ENCODE peak calls at places on chromosomes 16 and 17, in nine cellular contexts. Z is A549, W is astrocyte of the spinal cord, C is brain microvascular endothelial cell, G is NB4, N is glutamatergic neuron, L is Calu3, U is fibroblast of mammary gland, F is AG04450. Q is an unnamed sample.

GRCh38 chr17:44071198-44071520 is 624 bp downstream of the G6PC3 start:
- DNase-seq in Z (no peak), G (no peak), L (no peak), N (no peak), F (no peak), W (no peak), U (peak; percentile 88), C (no peak), Q (no peak)

GRCh38 chr17:75697651-75698291 is 23.5 kb upstream of the ITGB4 start:
- DNase-seq in N (no peak), L (peak; percentile 32), G (no peak), Z (no peak), U (no peak), W (no peak), C (no peak), F (no peak), Q (no peak)

GRCh38 chr17:57256708-57257112 is 387 bp downstream of the MSI2 start:
- DNase-seq in Z (no peak), N (no peak), C (no peak), F (no peak), G (peak; percentile 46), L (no peak), W (peak; percentile 33), U (no peak), Q (no peak)

GRCh38 chr16:11105038-11105903 is 150.7 kb downstream of the SOCS1 start:
- DNase-seq in G (peak; percentile 96), L (no peak), C (peak; percentile 96), U (peak; percentile 94), N (no peak), Z (no peak), W (peak; percentile 83), F (peak; percentile 87), Q (no peak)

GRCh38 chr17:56319531-56319930 is 166.3 kb downstream of the ANKFN1 start:
- DNase-seq in Z (peak; percentile 41), U (peak; percentile 84), C (no peak), G (peak; percentile 76), N (no peak), L (no peak), W (peak; percentile 73), F (peak; percentile 29), Q (no peak)

GRCh38 chr17:41642252-41643156 is 18.1 kb upstream of the KRT17 start:
- DNase-seq in W (no peak), Z (no peak), F (no peak), L (no peak), U (no peak), G (no peak), N (no peak), C (no peak), Q (no peak)

GRCh38 chr16:970379-970765 is 412 bp downstream of the LMF1 start:
- DNase-seq in U (no peak), W (no peak), F (no peak), L (no peak), C (no peak), N (no peak), G (no peak), Z (peak; percentile 19), Q (no peak)

GRCh38 chr16:85819245-85819644 is 19.8 kb downstream of the COX4I1 start:
- DNase-seq in N (peak; percentile 92), L (peak; percentile 90), C (peak; percentile 80), F (peak; percentile 48), W (peak; percentile 70), U (peak; percentile 77), Z (peak; percentile 88), G (peak; percentile 93), Q (peak; percentile 81)

GRCh38 chr16:4330277-4330882 is 14.5 kb downstream of the GLIS2 start:
- DNase-seq in U (peak; percentile 68), L (peak; percentile 96), W (peak; percentile 44), C (no peak), G (peak; percentile 71), F (no peak), Z (peak; percentile 77), N (peak; percentile 94), Q (peak; percentile 75)

GRCh38 chr17:47204722-47205418 is 4.3 kb upstream of the MYL4 start:
- DNase-seq in Z (no peak), N (no peak), W (no peak), C (no peak), U (peak; percentile 75), G (peak; percentile 60), L (no peak), F (no peak), Q (no peak)

GRCh38 chr17:72424505-72425117 is 303.8 kb downstream of the SOX9 start:
- DNase-seq in Z (no peak), F (no peak), L (no peak), U (no peak), G (no peak), C (no peak), W (no peak), N (no peak), Q (no peak)

GRCh38 chr17:50149425-50150353 is 788 bp downstream of the PPP1R9B start:
- DNase-seq in F (no peak), N (peak; percentile 63), C (no peak), L (peak; percentile 78), W (no peak), G (peak; percentile 83), U (peak; percentile 52), Z (no peak), Q (peak; percentile 58)
- TF ChIP-seq CTCF in F (no peak), N (no peak), C (peak; percentile 1), L (no peak), W (no peak), G (no peak), U (no peak), Z (no peak), Q (no peak)

GRCh38 chr16:16028311-16028999 is 79.0 kb downstream of the ABCC1 start:
- DNase-seq in C (no peak), F (no peak), W (no peak), N (no peak), Z (no peak), U (no peak), L (peak; percentile 65), G (no peak), Q (no peak)

GRCh38 chr16:16027728-16028310 is 78.4 kb downstream of the ABCC1 start:
- DNase-seq in W (no peak), N (no peak), G (no peak), L (peak; percentile 36), Z (no peak), C (no peak), U (no peak), F (no peak), Q (no peak)

GRCh38 chr16:16021988-16022682 is 72.7 kb downstream of the ABCC1 start:
- DNase-seq in F (peak; percentile 86), L (peak; percentile 93), G (peak; percentile 76), W (peak; percentile 95), U (peak; percentile 98), C (peak; percentile 97), Z (peak; percentile 98), N (peak; percentile 58), Q (no peak)

GRCh38 chr16:16022683-16023064 is 73.3 kb downstream of the ABCC1 start:
- DNase-seq in L (no peak), U (no peak), F (no peak), Z (no peak), G (no peak), C (no peak), N (no peak), W (no peak), Q (no peak)

GRCh38 chr16:16025214-16025968 is 76.0 kb downstream of the ABCC1 start:
- DNase-seq in N (no peak), F (peak; percentile 79), W (peak; percentile 97), G (no peak), Z (peak; percentile 38), C (peak; percentile 93), L (no peak), U (peak; percentile 98), Q (no peak)
- TF ChIP-seq CTCF in N (no peak), F (no peak), W (peak; percentile 27), G (no peak), Z (no peak), C (peak; percentile 14), L (no peak), U (peak; percentile 7), Q (no peak)

DNA sequence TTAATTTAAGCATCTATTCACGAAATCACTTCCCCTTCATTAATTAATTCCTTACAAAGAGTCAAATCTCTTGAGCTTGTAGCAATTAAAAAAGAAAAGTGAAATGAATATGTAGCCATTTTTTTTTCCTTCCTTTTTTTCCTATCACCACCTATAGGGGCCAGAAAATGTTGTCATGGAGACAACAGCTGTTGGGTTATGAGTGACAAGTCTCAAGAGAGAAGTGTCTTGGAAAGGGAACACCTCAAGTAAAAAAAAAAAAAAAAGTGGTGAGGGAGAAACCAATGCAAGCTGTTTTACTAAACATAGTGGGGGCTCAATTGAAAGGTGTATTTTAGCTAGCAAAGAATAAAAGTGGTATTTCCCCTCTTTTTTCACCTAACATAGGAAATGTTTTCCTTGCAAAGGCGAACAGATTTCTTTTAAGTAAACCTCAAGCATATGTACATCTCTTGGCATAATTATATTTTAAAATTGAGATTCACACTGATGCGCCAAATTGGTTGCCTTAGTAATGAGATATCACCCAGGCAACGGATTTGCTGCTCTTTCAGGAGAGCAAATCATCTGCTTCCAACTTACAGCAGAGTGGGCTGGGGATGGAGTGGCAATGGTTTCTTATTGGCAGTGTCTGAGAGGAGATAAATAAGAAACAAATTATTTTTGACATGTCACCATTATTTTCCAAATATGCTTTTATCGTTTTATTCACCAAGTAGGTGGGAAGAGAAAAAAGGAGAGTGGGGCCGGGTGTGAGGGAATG is 183.6 kb downstream of the MYO1D start:
- DNase-seq in F (no peak), L (no peak), G (no peak), W (no peak), U (no peak), N (no peak), Z (no peak), C (no peak), Q (no peak)
- TF ChIP-seq CTCF in F (no peak), L (no peak), G (no peak), W (no peak), U (no peak), N (no peak), Z (no peak), C (no peak), Q (no peak)

GRCh38 chr16:78377312-78377711 is 277.9 kb downstream of the WWOX start:
- DNase-seq in Z (no peak), W (no peak), U (no peak), G (no peak), N (no peak), L (no peak), C (no peak), F (no peak), Q (no peak)
- TF ChIP-seq CTCF in Z (no peak), W (no peak), U (no peak), G (no peak), N (no peak), L (no peak), C (no peak), F (no peak), Q (no peak)

Q was measured in natural killer cell.